ENCODE peak calls at places on chromosomes 7 and 10, in eight cellular contexts. Y is cardiac fibroblast, Z is hepatocyte, R is testis, O is HCT116, P is neural crest cell, F is fibroblast of pulmonary artery, N is fibroblast of lung. H is an unnamed sample.

GRCh38 chr7:105807363-105807762 is 69.0 kb downstream of the ATXN7L1 start:
- DNase-seq in F (no peak), R (no peak), P (no peak), N (no peak), O (no peak), Y (no peak), Z (no peak), H (no peak)

GRCh38 chr7:152672626-152673025 is 3.3 kb downstream of the XRCC2 start:
- DNase-seq in N (no peak), Z (no peak), F (no peak), P (no peak), R (no peak), O (no peak), Y (no peak), H (no peak)

GRCh38 chr7:78284945-78285344 is 486.4 kb downstream of the PHTF2 start:
- DNase-seq in R (no peak), Z (no peak), N (no peak), P (no peak), Y (no peak), F (no peak), O (no peak), H (no peak)

GRCh38 chr7:4634166-4634565 is 47.9 kb upstream of the FOXK1 start:
- DNase-seq in O (no peak), F (peak), N (peak), Z (no peak), P (no peak), Y (peak), R (no peak), H (peak)

GRCh38 chr10:70190102-70190501 is 19.8 kb upstream of the SAR1A start:
- DNase-seq in Z (no peak), O (no peak), R (no peak), Y (no peak), N (no peak), F (no peak), P (no peak), H (no peak)

GRCh38 chr10:29377333-29377961 is 88.6 kb downstream of the LYZL1 start:
- DNase-seq in Z (peak), O (peak), P (no peak), Y (peak), F (peak), R (no peak), N (peak), H (peak)

GRCh38 chr10:29078919-29079318 is 210.0 kb upstream of the LYZL1 start:
- DNase-seq in Z (no peak), N (no peak), O (no peak), P (no peak), Y (no peak), R (no peak), F (no peak), H (no peak)

GRCh38 chr10:103737735-103738367 is 117.5 kb downstream of the SH3PXD2A start:
- DNase-seq in Y (no peak), Z (no peak), F (no peak), O (no peak), P (no peak), N (no peak), R (no peak), H (no peak)

GRCh38 chr7:134515569-134516468 is 11.5 kb upstream of the AKR1B10 start:
- DNase-seq in P (no peak), O (peak), Y (peak), Z (no peak), R (no peak), F (peak), N (peak), H (peak)

GRCh38 chr10:821322-821721 is 110.2 kb downstream of the LARP4B start:
- DNase-seq in R (no peak), Y (peak), F (peak), O (no peak), N (no peak), Z (no peak), P (no peak), H (no peak)

GRCh38 chr7:71148098-71148497 is 16.2 kb downstream of the GALNT17 start:
- DNase-seq in Y (no peak), N (no peak), F (no peak), R (no peak), O (no peak), Z (no peak), P (no peak), H (no peak)

GRCh38 chr10:79266543-79267312 is 80.5 kb upstream of the PPIF start:
- DNase-seq in F (peak), R (peak), Y (peak), Z (peak), P (no peak), N (peak), O (no peak), H (peak)

GRCh38 chr10:118139321-118139720 is 92.6 kb upstream of the RAB11FIP2 start:
- DNase-seq in F (no peak), Y (peak), O (no peak), N (no peak), Z (no peak), P (no peak), R (no peak), H (peak)

GRCh38 chr7:30175171-30175570 is 40.4 kb downstream of the MTURN start:
- DNase-seq in Z (no peak), Y (no peak), F (no peak), R (no peak), N (no peak), P (no peak), O (no peak), H (no peak)

GRCh38 chr10:133010095-133010837 is 67.9 kb upstream of the CFAP46 start:
- DNase-seq in R (no peak), F (no peak), Y (no peak), Z (no peak), P (no peak), N (no peak), O (no peak), H (no peak)

GRCh38 chr10:5561704-5562645 is 37.2 kb downstream of the CALML3 start:
- DNase-seq in F (no peak), Y (no peak), R (no peak), P (no peak), O (no peak), N (no peak), Z (no peak), H (no peak)

GRCh38 chr10:17430647-17431355 is 23.6 kb downstream of the ST8SIA6 start:
- DNase-seq in O (peak), Z (peak), N (peak), Y (peak), P (peak), R (peak), F (peak), H (peak)

GRCh38 chr7:66100408-66101050 is 14.1 kb upstream of the CRCP start:
- DNase-seq in Z (no peak), R (no peak), F (no peak), N (no peak), P (no peak), Y (no peak), O (no peak), H (no peak)

GRCh38 chr7:129990403-129991192 is 37.8 kb upstream of the UBE2H start:
- DNase-seq in P (peak), F (no peak), R (no peak), O (no peak), Z (no peak), Y (no peak), N (no peak), H (no peak)

GRCh38 chr10:80491251-80492102 is 37.4 kb downstream of the TSPAN14 start:
- DNase-seq in Z (no peak), O (no peak), F (peak), P (no peak), Y (no peak), N (no peak), R (no peak), H (no peak)

GRCh38 chr10:79342295-79342761 is 4.9 kb upstream of the PPIF start:
- DNase-seq in Y (no peak), O (no peak), P (no peak), Z (no peak), F (no peak), R (no peak), N (no peak), H (no peak)

GRCh38 chr7:149772236-149772820 is 1.1 kb downstream of the ZNF467 start:
- DNase-seq in Z (peak), N (no peak), Y (no peak), F (no peak), O (no peak), P (no peak), R (no peak), H (no peak)

GRCh38 chr10:36506696-36507477 is 618.5 kb upstream of the ANKRD30A start:
- DNase-seq in F (no peak), Z (no peak), N (no peak), P (no peak), O (no peak), R (no peak), Y (no peak), H (no peak)

GRCh38 chr7:7686806-7687205 is 31.6 kb downstream of the RPA3 start:
- DNase-seq in N (no peak), O (no peak), P (no peak), R (no peak), Z (no peak), Y (no peak), F (no peak), H (no peak)

GRCh38 chr10:11168423-11169100 is 150.9 kb downstream of the CELF2 start:
- DNase-seq in R (no peak), O (no peak), N (no peak), P (no peak), Y (no peak), Z (no peak), F (no peak), H (no peak)

GRCh38 chr10:61452655-61453641 is at the start of gene TMEM26:
- DNase-seq in N (peak), Z (peak), Y (no peak), F (peak), P (peak), R (peak), O (no peak), H (no peak)

GRCh38 chr10:43390791-43391190 is 18.2 kb downstream of the HNRNPF start:
- DNase-seq in O (no peak), Y (peak), R (peak), Z (peak), F (peak), P (no peak), N (peak), H (peak)

GRCh38 chr7:94975316-94975715 is 67.9 kb downstream of the PPP1R9A start:
- DNase-seq in R (no peak), F (peak), Z (no peak), P (no peak), Y (peak), O (no peak), N (peak), H (peak)

GRCh38 chr10:15182541-15183207 is 14.2 kb upstream of the NMT2 start:
- DNase-seq in N (peak), Z (peak), Y (peak), O (no peak), F (peak), P (no peak), R (no peak), H (no peak)

GRCh38 chr10:693506-693905 is 4.0 kb upstream of the DIP2C start:
- DNase-seq in Z (peak), P (no peak), O (no peak), Y (peak), F (no peak), N (peak), R (no peak), H (peak)

GRCh38 chr10:46523119-46523880 is 33.2 kb downstream of the GPRIN2 start:
- DNase-seq in R (no peak), N (no peak), O (peak), Z (no peak), F (peak), P (no peak), Y (peak), H (no peak)

GRCh38 chr10:32970910-32971309 is 12.9 kb upstream of the ITGB1 start:
- DNase-seq in N (no peak), O (no peak), Z (no peak), F (no peak), P (no peak), R (no peak), Y (no peak), H (no peak)

GRCh38 chr10:21517983-21518628 is 7.4 kb downstream of the SKIDA1 start:
- DNase-seq in Y (peak), O (no peak), F (peak), N (peak), Z (no peak), P (no peak), R (peak), H (peak)

GRCh38 chr7:28151965-28152364 is 28.6 kb downstream of the JAZF1 start:
- DNase-seq in P (no peak), N (peak), Z (no peak), Y (peak), R (no peak), F (peak), O (no peak), H (peak)

DNA sequence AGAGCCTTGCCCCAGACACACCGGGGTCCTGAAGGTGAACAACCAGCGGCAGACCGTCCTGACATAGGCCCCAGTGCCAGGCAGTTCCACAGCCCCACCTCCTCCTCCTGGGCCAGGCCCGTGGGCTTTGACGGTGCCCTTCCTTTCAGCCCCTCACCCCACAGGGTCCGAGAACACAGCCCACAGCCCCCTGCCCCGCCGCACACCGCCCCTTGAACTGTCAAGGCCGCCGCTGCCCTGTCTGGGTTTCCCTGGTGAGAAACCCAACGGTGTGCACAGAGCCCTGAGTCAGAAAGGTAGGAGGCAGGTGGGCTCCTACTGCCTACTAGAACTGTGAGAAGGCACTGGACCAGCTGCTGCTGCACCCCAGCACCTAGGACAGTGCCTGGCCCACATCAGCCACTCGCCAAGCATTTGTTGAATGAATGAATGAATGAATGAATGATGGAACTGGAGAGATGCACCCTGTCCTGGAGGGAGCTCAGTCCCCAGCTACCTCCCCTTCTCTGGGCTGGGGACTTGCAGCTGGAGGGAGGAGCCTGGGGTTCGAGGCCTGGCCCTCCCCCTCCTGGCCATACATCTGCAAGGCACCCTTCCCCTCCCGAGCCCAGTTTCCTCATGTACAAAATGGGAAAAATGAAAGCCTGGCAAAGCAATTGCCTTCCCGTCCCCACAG is 117.9 kb downstream of the SLIT1 start:
- DNase-seq in P (no peak), R (no peak), F (no peak), O (no peak), Z (no peak), N (no peak), Y (no peak), H (no peak)
- TF ChIP-seq CTCF in P (peak), R (no peak), F (no peak), O (peak), Z (no peak), N (no peak), Y (no peak), H (no peak)

GRCh38 chr7:29160080-29160479 is 13.7 kb upstream of the CPVL start:
- DNase-seq in R (no peak), Z (no peak), P (no peak), O (no peak), Y (no peak), N (no peak), F (no peak), H (no peak)

GRCh38 chr7:29158748-29159147 is 12.4 kb upstream of the CPVL start:
- DNase-seq in P (no peak), Y (no peak), Z (no peak), F (no peak), O (no peak), R (no peak), N (no peak), H (no peak)

GRCh38 chr7:29154076-29154475 is 7.7 kb upstream of the CPVL start:
- DNase-seq in N (no peak), Y (no peak), P (no peak), F (no peak), Z (no peak), R (no peak), O (no peak), H (peak)

GRCh38 chr7:29161226-29161625 is 14.9 kb upstream of the CPVL start:
- DNase-seq in R (no peak), F (no peak), N (no peak), P (no peak), O (no peak), Z (no peak), Y (no peak), H (no peak)

DNA sequence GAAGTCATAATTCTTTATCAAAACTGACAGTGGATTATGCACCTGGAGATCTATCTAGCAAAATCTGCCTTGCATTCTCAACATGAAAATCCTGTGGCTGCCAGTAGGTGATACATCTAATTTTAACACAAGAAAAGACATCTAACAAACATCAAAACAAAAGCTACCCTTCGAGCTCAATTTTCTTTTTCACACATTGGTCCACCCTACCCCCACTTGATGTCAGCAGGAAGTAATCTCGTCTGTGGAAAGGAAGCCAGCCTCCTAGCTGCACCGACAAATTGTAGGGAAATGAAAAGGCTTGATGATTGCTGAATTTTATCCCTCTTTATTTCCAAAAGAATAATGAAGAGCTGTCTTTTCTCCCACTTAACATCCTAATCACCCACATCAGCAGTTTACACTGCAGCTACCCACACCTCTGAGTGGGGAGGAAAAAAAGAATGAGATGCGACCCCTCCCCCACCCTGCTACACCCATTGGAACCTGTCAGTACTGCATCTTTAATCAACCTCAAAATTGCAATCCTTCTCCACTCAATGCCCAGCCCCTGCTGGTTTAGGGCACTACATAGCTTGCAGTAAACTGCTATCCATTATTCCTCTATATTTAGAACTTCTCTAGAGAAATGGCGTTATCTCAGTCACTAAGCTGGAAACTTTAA is 10.6 kb upstream of the CPVL start:
- DNase-seq in F (no peak), O (no peak), Z (no peak), N (no peak), P (no peak), R (no peak), Y (no peak), H (no peak)
- TF ChIP-seq CTCF in F (no peak), O (no peak), Z (no peak), N (no peak), P (peak), R (no peak), Y (no peak), H (no peak)

GRCh38 chr10:111650088-111650487 is 533.5 kb downstream of the GPAM start:
- DNase-seq in P (no peak), N (no peak), O (no peak), R (no peak), Z (no peak), F (no peak), Y (no peak), H (no peak)
- TF ChIP-seq CTCF in P (no peak), N (no peak), O (peak), R (no peak), Z (no peak), F (no peak), Y (no peak), H (no peak)

GRCh38 chr7:143255564-143255963 is 7.7 kb upstream of the GSTK1 start:
- DNase-seq in P (no peak), O (no peak), N (no peak), Z (no peak), R (no peak), F (peak), Y (peak), H (no peak)

GRCh38 chr7:143258830-143259229 is 4.4 kb upstream of the GSTK1 start:
- DNase-seq in Z (no peak), Y (no peak), R (no peak), O (no peak), F (peak), N (no peak), P (no peak), H (no peak)

GRCh38 chr7:143256932-143257331 is 6.3 kb upstream of the GSTK1 start:
- DNase-seq in P (no peak), Y (no peak), R (no peak), Z (no peak), N (no peak), O (no peak), F (no peak), H (no peak)

GRCh38 chr7:143257501-143257900 is 5.7 kb upstream of the GSTK1 start:
- DNase-seq in P (no peak), F (no peak), N (no peak), R (no peak), Z (no peak), O (no peak), Y (no peak), H (no peak)

GRCh38 chr7:143256325-143256724 is 6.9 kb upstream of the GSTK1 start:
- DNase-seq in O (no peak), Y (no peak), F (no peak), N (no peak), P (no peak), Z (no peak), R (no peak), H (no peak)
- TF ChIP-seq CTCF in O (peak), Y (peak), F (no peak), N (peak), P (no peak), Z (no peak), R (no peak), H (no peak)

DNA sequence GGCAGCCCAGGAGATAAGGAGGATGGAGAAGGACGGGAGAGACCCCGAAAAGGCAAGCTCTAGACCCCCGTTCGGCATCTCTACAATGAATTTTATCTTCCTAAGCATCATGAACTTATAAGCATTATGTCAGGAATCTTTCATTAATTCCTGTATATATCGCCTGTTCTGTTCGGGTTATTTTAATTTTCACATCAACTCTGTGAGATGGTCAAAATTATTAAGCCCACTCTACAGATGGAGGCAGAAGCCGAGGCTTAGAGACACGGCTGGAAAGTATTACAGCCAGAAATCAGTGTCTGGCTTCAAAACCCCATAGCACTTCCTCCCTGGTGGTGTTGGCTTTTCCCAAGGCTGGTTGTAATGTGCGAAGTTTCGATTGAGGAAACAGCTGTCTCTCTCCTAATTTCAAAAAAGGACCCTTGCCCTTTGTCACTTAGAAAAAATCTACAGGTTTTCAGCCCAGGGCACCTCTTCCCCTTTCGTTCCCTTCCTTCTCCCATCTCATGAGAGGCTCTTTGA is 1.5 kb upstream of the GRM8 start:
- DNase-seq in Z (no peak), F (no peak), P (no peak), N (no peak), O (no peak), Y (no peak), R (no peak), H (no peak)
- TF ChIP-seq CTCF in Z (no peak), F (no peak), P (no peak), N (no peak), O (no peak), Y (no peak), R (peak), H (no peak)

DNA sequence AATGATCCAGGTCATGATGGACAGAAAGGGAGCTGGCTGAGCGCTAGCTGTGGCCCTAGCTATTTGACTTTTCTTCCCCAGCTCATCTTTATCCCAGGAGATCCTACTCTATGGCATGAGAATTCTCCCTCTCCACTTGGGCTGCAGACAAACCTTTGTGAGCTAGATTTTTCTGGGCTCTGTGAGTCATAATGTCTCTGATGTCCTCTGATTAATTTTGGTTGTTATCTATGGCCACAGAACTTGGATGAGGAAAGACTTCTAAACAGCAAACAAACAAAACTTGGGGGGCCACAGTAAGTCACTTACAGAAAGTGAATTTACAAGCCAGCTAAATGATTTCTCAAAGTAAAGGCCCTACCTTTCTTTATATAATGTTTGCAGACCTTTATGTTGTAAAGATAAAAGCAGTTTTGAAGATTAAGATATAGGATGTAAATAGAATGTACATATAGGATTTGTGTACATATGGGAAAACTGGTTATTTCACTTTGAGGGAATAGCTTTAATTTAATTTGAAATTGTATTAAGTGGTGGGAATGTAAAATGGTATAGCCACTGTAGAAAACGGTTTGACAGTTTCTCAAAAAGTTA is 10.4 kb downstream of the ABLIM1 start:
- DNase-seq in F (no peak), O (no peak), P (no peak), Y (peak), Z (no peak), R (no peak), N (no peak), H (peak)
- TF ChIP-seq CTCF in F (no peak), O (no peak), P (no peak), Y (no peak), Z (no peak), R (no peak), N (no peak), H (no peak)

H was measured in bronchial epithelial cell.